ENCODE peak calls at places on chromosomes 7 and 10, in six cellular contexts. A, C, I, E, D and H are unnamed samples.

GRCh38 chr7:33809218-33809617 is 96.1 kb upstream of the BMPER start:
- DNase-seq in A (no peak), C (no peak), I (no peak), E (peak), D (no peak), H (no peak)

GRCh38 chr10:78906734-78907385 is 161.9 kb upstream of the ZMIZ1 start:
- DNase-seq in A (no peak), C (no peak), I (no peak), E (no peak), D (no peak), H (no peak)

GRCh38 chr10:84826704-84827103 is 498.3 kb downstream of the CCSER2 start:
- DNase-seq in A (no peak), C (no peak), I (peak), E (no peak), D (no peak), H (no peak)

GRCh38 chr7:157610671-157611295 is 274.0 kb downstream of the DNAJB6 start:
- DNase-seq in A (no peak), C (no peak), I (no peak), E (no peak), D (no peak), H (no peak)

GRCh38 chr7:73865738-73866445 is 4.9 kb downstream of the TMEM270 start:
- DNase-seq in A (peak), C (peak), I (peak), E (peak), D (peak), H (peak)

GRCh38 chr10:48557511-48558123 is 47.3 kb downstream of the ARHGAP22 start:
- DNase-seq in A (no peak), C (peak), I (no peak), E (no peak), D (no peak), H (no peak)

GRCh38 chr10:118569241-118569881 is 26.1 kb downstream of the PRLHR start:
- DNase-seq in A (no peak), C (peak), I (peak), E (peak), D (no peak), H (no peak)

GRCh38 chr7:140062118-140062527 is 628 bp downstream of the PARP12 start:
- DNase-seq in A (peak), C (no peak), I (no peak), E (no peak), D (peak), H (no peak)

GRCh38 chr7:115678049-115678982 is 352.2 kb downstream of the TFEC start:
- DNase-seq in A (no peak), C (peak), I (no peak), E (peak), D (no peak), H (no peak)

GRCh38 chr10:75531571-75532031 is 100.2 kb downstream of the LRMDA start:
- DNase-seq in A (no peak), C (no peak), I (no peak), E (peak), D (no peak), H (no peak)

GRCh38 chr7:116097365-116098009 is 66.9 kb upstream of the TFEC start:
- DNase-seq in A (no peak), C (peak), I (no peak), E (peak), D (no peak), H (peak)

GRCh38 chr7:55170335-55170734 is 151.5 kb downstream of the EGFR start:
- DNase-seq in A (no peak), C (no peak), I (no peak), E (no peak), D (no peak), H (no peak)

GRCh38 chr10:14556285-14556956 is 218.3 kb downstream of the FAM107B start:
- DNase-seq in A (peak), C (peak), I (no peak), E (peak), D (peak), H (peak)

GRCh38 chr7:21318916-21319270 is 109.0 kb upstream of the SP4 start:
- DNase-seq in A (no peak), C (no peak), I (no peak), E (no peak), D (no peak), H (no peak)

GRCh38 chr7:47335071-47335470 is 246.8 kb downstream of the TNS3 start:
- DNase-seq in A (no peak), C (no peak), I (no peak), E (no peak), D (no peak), H (no peak)

GRCh38 chr7:135744938-135745701 is 3.5 kb downstream of the FAM180A start:
- DNase-seq in A (no peak), C (peak), I (no peak), E (peak), D (no peak), H (peak)

GRCh38 chr7:73903321-73904218 is 42.6 kb downstream of the TMEM270 start:
- DNase-seq in A (no peak), C (no peak), I (peak), E (no peak), D (no peak), H (no peak)

GRCh38 chr7:150824379-150825177 is 24.0 kb downstream of the TMEM176A start:
- DNase-seq in A (no peak), C (no peak), I (no peak), E (no peak), D (no peak), H (no peak)

GRCh38 chr7:33590902-33591301 is 314.4 kb upstream of the BMPER start:
- DNase-seq in A (no peak), C (peak), I (no peak), E (peak), D (no peak), H (peak)

GRCh38 chr10:132136097-132136521 is 50.6 kb upstream of the DPYSL4 start:
- DNase-seq in A (no peak), C (no peak), I (no peak), E (no peak), D (no peak), H (no peak)

GRCh38 chr10:22437620-22438588 is 92.6 kb downstream of the SPAG6 start:
- DNase-seq in A (peak), C (peak), I (peak), E (peak), D (no peak), H (peak)

GRCh38 chr7:149707448-149707886 is 65.9 kb downstream of the ZNF467 start:
- DNase-seq in A (no peak), C (no peak), I (no peak), E (peak), D (no peak), H (peak)

GRCh38 chr10:86329896-86330680 is 36.5 kb downstream of the GRID1 start:
- DNase-seq in A (no peak), C (no peak), I (no peak), E (no peak), D (no peak), H (no peak)

GRCh38 chr10:62869958-62870357 is 53.8 kb upstream of the EGR2 start:
- DNase-seq in A (no peak), C (no peak), I (no peak), E (no peak), D (no peak), H (peak)

GRCh38 chr10:93211989-93212388 is 138.3 kb downstream of the CYP26A1 start:
- DNase-seq in A (no peak), C (no peak), I (no peak), E (no peak), D (no peak), H (no peak)

GRCh38 chr7:116212859-116213258 is 2.5 kb downstream of the TES start:
- DNase-seq in A (no peak), C (no peak), I (no peak), E (peak), D (no peak), H (no peak)

GRCh38 chr10:50343702-50344331 is 92.5 kb upstream of the ASAH2 start:
- DNase-seq in A (no peak), C (no peak), I (no peak), E (no peak), D (no peak), H (no peak)

GRCh38 chr7:29045258-29046095 is 87.3 kb upstream of the TRIL start:
- DNase-seq in A (no peak), C (no peak), I (no peak), E (no peak), D (no peak), H (no peak)

GRCh38 chr7:116259156-116259555 is 48.8 kb downstream of the TES start:
- DNase-seq in A (no peak), C (peak), I (no peak), E (peak), D (no peak), H (no peak)

GRCh38 chr7:139915864-139916716 is 87.0 kb downstream of the TBXAS1 start:
- DNase-seq in A (peak), C (peak), I (peak), E (peak), D (peak), H (peak)

GRCh38 chr10:95444792-95445191 is 116.4 kb downstream of the SORBS1 start:
- DNase-seq in A (no peak), C (no peak), I (no peak), E (no peak), D (no peak), H (no peak)

GRCh38 chr10:17787087-17787942 is 21.8 kb upstream of the MRC1 start:
- DNase-seq in A (no peak), C (peak), I (no peak), E (peak), D (no peak), H (peak)

GRCh38 chr7:13749666-13750065 is 239.8 kb downstream of the ETV1 start:
- DNase-seq in A (no peak), C (no peak), I (no peak), E (no peak), D (no peak), H (no peak)

GRCh38 chr7:111728635-111728995 is 166.3 kb upstream of the IMMP2L start:
- DNase-seq in A (no peak), C (no peak), I (no peak), E (no peak), D (no peak), H (no peak)

GRCh38 chr7:111732923-111733322 is 170.6 kb upstream of the IMMP2L start:
- DNase-seq in A (no peak), C (no peak), I (no peak), E (no peak), D (peak), H (no peak)

GRCh38 chr7:111729483-111729882 is 167.2 kb upstream of the IMMP2L start:
- DNase-seq in A (no peak), C (no peak), I (peak), E (no peak), D (no peak), H (no peak)

GRCh38 chr7:111727905-111728634 is 165.8 kb upstream of the IMMP2L start:
- DNase-seq in A (no peak), C (no peak), I (no peak), E (no peak), D (no peak), H (no peak)

DNA sequence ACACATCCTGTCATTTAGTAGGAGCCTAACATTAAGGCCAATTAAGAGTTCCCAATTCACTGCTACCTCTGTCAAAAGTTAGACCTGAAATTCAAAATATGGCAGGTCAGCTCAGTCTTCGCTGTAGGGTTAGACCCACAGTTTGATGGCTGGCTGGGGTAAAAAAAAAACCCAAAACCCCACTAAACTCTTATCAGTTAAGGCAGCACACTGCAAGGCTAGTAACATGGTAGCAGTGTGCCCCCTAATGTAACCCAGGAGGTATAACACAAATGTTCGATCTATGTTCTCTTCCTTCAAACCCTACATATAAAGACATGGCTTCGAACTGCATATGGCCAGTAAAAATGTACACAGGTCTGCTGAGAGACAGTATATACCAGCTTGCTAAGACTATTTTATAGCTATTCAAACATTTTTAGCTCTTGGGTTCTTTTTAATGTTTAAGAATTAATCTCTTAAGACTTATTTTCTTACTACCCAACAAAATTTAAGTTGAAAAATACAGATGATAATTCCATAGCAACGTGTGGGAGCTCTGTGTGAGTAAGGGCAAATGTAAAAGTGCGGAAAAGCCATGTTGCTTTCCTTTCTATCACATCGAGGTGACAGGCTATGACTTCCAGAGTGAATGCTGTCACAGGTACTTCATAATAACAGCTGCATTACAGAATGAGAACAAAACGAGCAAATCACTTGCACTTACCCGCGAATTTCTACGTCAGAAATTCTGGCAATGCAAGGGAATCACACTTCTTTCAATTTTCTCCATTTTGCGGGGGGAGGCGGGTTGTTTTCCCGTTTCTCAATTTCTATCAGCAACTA is 168.4 kb upstream of the IMMP2L start:
- DNase-seq in A (peak), C (peak), I (peak), E (peak), D (peak), H (peak)
- TF ChIP-seq CTCF in A (peak), C (peak), I (peak), E (peak), D (peak), H (peak)

DNA sequence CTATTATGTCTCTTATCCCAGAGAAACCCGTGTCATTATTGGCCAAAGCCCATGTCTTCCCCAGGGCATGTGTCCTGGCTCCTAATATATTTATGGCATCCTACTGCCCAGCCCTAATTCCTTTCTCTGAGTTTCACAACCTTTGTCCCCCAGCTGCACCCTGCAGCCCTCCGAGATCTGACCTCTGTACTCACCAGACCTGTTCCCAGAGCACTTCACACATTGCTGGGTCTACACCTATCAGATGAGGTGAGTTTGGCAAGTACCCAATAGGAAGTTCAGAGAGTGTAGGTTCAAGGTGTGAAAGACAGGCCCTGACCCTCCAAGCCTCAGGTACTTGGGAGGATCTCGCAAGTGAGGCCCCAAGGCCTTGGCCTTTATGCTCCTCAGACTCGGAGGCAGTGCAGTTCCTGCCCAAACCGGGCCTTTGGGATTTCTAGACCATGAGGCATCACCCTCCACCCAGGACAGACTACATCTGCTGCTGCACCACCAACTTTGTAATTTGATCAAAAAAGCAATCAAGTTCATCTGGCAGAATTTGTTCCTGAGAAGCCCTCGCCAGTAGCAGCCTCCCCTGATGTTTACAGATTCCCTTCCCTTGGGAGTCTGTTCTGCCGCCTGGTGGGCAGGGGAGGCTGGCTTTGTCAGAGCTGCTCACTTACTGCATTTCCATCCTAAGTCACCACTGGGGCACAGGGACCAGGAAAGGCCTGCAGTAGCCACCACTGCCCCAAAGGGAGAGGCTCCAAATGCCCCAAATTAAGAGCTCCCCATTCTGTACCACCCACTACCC is 2.2 kb downstream of the CAMK2G start:
- DNase-seq in A (no peak), C (peak), I (peak), E (no peak), D (no peak), H (no peak)
- TF ChIP-seq CTCF in A (no peak), C (peak), I (peak), E (peak), D (no peak), H (peak)

DNA sequence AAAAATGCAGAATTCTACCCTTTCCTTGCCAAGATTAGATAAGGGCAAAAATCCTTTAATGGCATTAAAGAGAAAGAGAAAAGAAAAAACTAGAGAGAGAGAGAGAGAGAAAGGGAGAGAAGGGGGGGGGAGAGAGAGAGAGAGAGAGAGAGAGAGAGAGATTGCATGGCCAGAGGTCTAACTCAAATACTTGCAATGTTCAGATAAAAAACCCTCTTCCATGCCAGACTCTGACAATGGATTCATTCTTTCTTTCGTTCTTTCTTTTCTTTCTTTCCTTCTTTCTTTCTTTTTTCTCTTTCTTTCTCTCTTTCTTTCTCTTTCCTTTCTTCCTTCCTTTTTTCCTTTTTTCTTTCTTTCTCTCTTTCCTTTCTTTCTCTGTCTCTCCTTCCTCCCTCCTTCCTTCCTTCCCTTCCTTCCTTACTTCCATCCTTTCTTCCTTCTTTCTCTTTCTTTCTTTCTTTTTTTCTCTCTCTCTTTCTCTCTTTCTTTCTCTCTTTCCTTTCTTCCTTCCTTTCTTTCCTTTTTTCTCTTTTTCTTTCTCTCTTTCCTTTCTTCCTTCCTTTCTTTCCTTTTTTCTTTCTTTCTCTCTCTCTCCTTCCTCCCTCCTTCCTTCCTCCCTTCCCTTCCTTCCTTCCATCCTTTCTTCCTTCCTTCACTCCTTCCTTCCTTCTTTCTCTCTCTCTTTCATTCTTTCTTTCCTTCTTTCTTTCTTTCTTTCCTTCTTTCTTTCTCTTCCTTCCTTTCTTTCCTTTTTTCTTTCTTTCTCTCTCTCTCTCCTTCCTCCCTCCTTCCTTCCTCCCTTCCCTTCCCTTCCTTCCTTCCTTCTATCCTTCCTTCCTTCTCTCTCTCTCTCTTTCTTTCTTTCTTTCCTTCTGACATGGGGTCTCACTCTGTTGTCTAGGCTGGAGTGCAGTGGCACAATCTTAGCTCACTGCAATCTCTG is 175.7 kb downstream of the PRKCQ start:
- DNase-seq in A (no peak), C (no peak), I (no peak), E (peak), D (no peak), H (no peak)
- TF ChIP-seq CTCF in A (no peak), C (no peak), I (no peak), E (no peak), D (no peak), H (no peak)

GRCh38 chr10:34826221-34826620 is 11.1 kb upstream of the PARD3 start:
- DNase-seq in A (no peak), C (no peak), I (no peak), E (no peak), D (no peak), H (no peak)
- TF ChIP-seq CTCF in A (no peak), C (no peak), I (no peak), E (no peak), D (no peak), H (no peak)

DNA sequence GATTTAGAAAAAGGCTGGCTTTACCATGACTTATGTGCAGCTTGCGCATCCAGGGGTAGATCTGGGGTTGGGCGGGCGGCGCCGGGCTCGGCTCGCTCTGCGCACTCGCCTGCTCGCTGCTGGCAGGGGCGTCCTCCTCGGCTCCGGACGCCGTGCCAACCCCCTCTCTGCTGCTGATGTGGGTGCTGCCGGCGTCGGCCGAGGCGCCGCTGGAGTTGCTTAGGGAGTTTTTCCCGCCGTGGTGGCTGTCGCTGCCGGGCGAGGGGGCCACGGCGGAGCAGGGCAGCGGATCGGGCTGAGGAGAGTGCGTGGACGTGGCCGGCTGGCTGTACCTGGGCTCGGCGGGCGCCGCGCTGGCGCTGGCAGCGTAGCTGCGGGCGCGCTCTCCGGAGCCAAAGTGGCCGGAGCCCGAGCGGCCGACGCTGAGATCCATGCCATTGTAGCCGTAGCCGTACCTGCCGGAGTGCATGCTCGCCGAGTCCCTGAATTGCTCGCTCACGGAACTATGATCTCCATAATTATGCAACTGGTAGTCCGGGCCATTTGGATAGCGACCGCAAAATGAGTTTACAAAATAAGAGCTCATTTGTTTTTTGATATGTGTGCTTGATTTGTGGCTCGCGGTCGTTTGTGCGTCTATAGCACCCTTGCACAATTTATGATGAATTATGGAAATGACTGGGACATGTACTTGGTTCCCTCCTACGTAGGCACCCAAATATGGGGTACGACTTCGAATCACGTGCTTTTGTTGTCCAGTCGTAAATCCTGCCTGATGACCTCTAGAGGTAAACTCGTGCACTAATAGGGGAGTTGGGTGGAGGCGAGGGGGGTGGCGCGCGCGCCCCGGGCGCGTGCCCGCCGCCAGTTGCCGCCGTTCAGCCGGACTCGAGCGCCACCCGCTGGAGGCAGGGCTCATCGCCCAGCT is at the start of gene HOXA5:
- DNase-seq in A (no peak), C (peak), I (peak), E (peak), D (peak), H (peak)
- TF ChIP-seq CTCF in A (peak), C (peak), I (peak), E (peak), D (no peak), H (peak)

GRCh38 chr10:100888957-100889356 is 23.8 kb upstream of the SLF2 start:
- DNase-seq in A (no peak), C (no peak), I (no peak), E (no peak), D (no peak), H (no peak)
- TF ChIP-seq CTCF in A (peak), C (peak), I (peak), E (peak), D (peak), H (peak)

GRCh38 chr7:143318661-143319060 is 2.8 kb downstream of the CLCN1 start:
- DNase-seq in A (no peak), C (peak), I (no peak), E (peak), D (no peak), H (peak)
- TF ChIP-seq CTCF in A (no peak), C (no peak), I (no peak), E (no peak), D (no peak), H (peak)